ENCODE peak calls at places on chromosomes 6 and 20, in seven cellular contexts. One of them, this sample, is unnamed.

GRCh38 chr6:85396159-85396808 is 53.6 kb upstream of the NT5E start:
- DNase-seq in nephron progenitor cell: no peak
- DNase-seq in stimulated activated CD4-positive, alpha-beta T cell treated with anti-CD3 and anti-CD28 coated beads, Interleukin-4, amount 100 ng/mL, for 1 hour: no peak
- DNase-seq in NCI-H1105: no peak
- DNase-seq in HT-29: no peak
- DNase-seq in G401: no peak
- DNase-seq in germinal center: no peak
- DNase-seq in this sample: no peak

GRCh38 chr6:34489229-34489805 is 23.4 kb downstream of the PACSIN1 start:
- DNase-seq in nephron progenitor cell: no peak
- DNase-seq in stimulated activated CD4-positive, alpha-beta T cell treated with anti-CD3 and anti-CD28 coated beads, Interleukin-4, amount 100 ng/mL, for 1 hour: no peak
- DNase-seq in NCI-H1105: no peak
- DNase-seq in HT-29: no peak
- DNase-seq in G401: no peak
- DNase-seq in germinal center: no peak
- DNase-seq in this sample: no peak

GRCh38 chr20:16501236-16501635 is 72.0 kb downstream of the KIF16B start:
- DNase-seq in nephron progenitor cell: no peak
- DNase-seq in stimulated activated CD4-positive, alpha-beta T cell treated with anti-CD3 and anti-CD28 coated beads, Interleukin-4, amount 100 ng/mL, for 1 hour: no peak
- DNase-seq in NCI-H1105: no peak
- DNase-seq in HT-29: no peak
- DNase-seq in G401: no peak
- DNase-seq in germinal center: no peak
- DNase-seq in this sample: no peak

GRCh38 chr20:5364997-5365597 is 48.3 kb upstream of the PROKR2 start:
- DNase-seq in nephron progenitor cell: no peak
- DNase-seq in stimulated activated CD4-positive, alpha-beta T cell treated with anti-CD3 and anti-CD28 coated beads, Interleukin-4, amount 100 ng/mL, for 1 hour: no peak
- DNase-seq in NCI-H1105: no peak
- DNase-seq in HT-29: no peak
- DNase-seq in G401: no peak
- DNase-seq in germinal center: no peak
- DNase-seq in this sample: no peak

GRCh38 chr6:105179244-105180065 is at the start of gene POPDC3:
- DNase-seq in nephron progenitor cell: peak; percentile 69
- DNase-seq in stimulated activated CD4-positive, alpha-beta T cell treated with anti-CD3 and anti-CD28 coated beads, Interleukin-4, amount 100 ng/mL, for 1 hour: no peak
- DNase-seq in NCI-H1105: no peak
- DNase-seq in HT-29: no peak
- DNase-seq in G401: no peak
- DNase-seq in germinal center: peak; percentile 17
- DNase-seq in this sample: peak; percentile 28

GRCh38 chr20:36463212-36464061 is 77.9 kb upstream of the MYL9 start:
- DNase-seq in nephron progenitor cell: no peak
- DNase-seq in stimulated activated CD4-positive, alpha-beta T cell treated with anti-CD3 and anti-CD28 coated beads, Interleukin-4, amount 100 ng/mL, for 1 hour: no peak
- DNase-seq in NCI-H1105: no peak
- DNase-seq in HT-29: no peak
- DNase-seq in G401: peak; percentile 23
- DNase-seq in germinal center: no peak
- DNase-seq in this sample: no peak

GRCh38 chr20:32052090-32052791 is at the start of gene HCK:
- DNase-seq in nephron progenitor cell: peak; percentile 39
- DNase-seq in stimulated activated CD4-positive, alpha-beta T cell treated with anti-CD3 and anti-CD28 coated beads, Interleukin-4, amount 100 ng/mL, for 1 hour: peak; percentile 3
- DNase-seq in NCI-H1105: no peak
- DNase-seq in HT-29: no peak
- DNase-seq in G401: no peak
- DNase-seq in germinal center: no peak
- DNase-seq in this sample: no peak

GRCh38 chr20:44576297-44576696 is 6.1 kb upstream of the PKIG start:
- DNase-seq in nephron progenitor cell: no peak
- DNase-seq in stimulated activated CD4-positive, alpha-beta T cell treated with anti-CD3 and anti-CD28 coated beads, Interleukin-4, amount 100 ng/mL, for 1 hour: no peak
- DNase-seq in NCI-H1105: no peak
- DNase-seq in HT-29: peak; percentile 57
- DNase-seq in G401: no peak
- DNase-seq in germinal center: peak; percentile 54
- DNase-seq in this sample: no peak

GRCh38 chr6:41371992-41372525 is 36.7 kb downstream of the NCR2 start:
- DNase-seq in nephron progenitor cell: peak; percentile 76
- DNase-seq in stimulated activated CD4-positive, alpha-beta T cell treated with anti-CD3 and anti-CD28 coated beads, Interleukin-4, amount 100 ng/mL, for 1 hour: peak; percentile 41
- DNase-seq in NCI-H1105: no peak
- DNase-seq in HT-29: peak; percentile 5
- DNase-seq in G401: no peak
- DNase-seq in germinal center: no peak
- DNase-seq in this sample: no peak

GRCh38 chr20:32124916-32125454 is 15.5 kb downstream of the TM9SF4 start:
- DNase-seq in nephron progenitor cell: no peak
- DNase-seq in stimulated activated CD4-positive, alpha-beta T cell treated with anti-CD3 and anti-CD28 coated beads, Interleukin-4, amount 100 ng/mL, for 1 hour: no peak
- DNase-seq in NCI-H1105: no peak
- DNase-seq in HT-29: no peak
- DNase-seq in G401: no peak
- DNase-seq in germinal center: no peak
- DNase-seq in this sample: no peak

GRCh38 chr20:51680067-51680749 is 88.0 kb downstream of the ATP9A start:
- DNase-seq in nephron progenitor cell: no peak
- DNase-seq in stimulated activated CD4-positive, alpha-beta T cell treated with anti-CD3 and anti-CD28 coated beads, Interleukin-4, amount 100 ng/mL, for 1 hour: no peak
- DNase-seq in NCI-H1105: no peak
- DNase-seq in HT-29: no peak
- DNase-seq in G401: peak; percentile 69
- DNase-seq in germinal center: no peak
- DNase-seq in this sample: no peak

GRCh38 chr6:39530201-39530759 is 194.9 kb downstream of the KIF6 start:
- DNase-seq in nephron progenitor cell: no peak
- DNase-seq in stimulated activated CD4-positive, alpha-beta T cell treated with anti-CD3 and anti-CD28 coated beads, Interleukin-4, amount 100 ng/mL, for 1 hour: no peak
- DNase-seq in NCI-H1105: no peak
- DNase-seq in HT-29: no peak
- DNase-seq in G401: no peak
- DNase-seq in germinal center: peak; percentile 8
- DNase-seq in this sample: no peak

GRCh38 chr6:111730835-111731234 is 125.2 kb upstream of the TRAF3IP2 start:
- DNase-seq in nephron progenitor cell: no peak
- DNase-seq in stimulated activated CD4-positive, alpha-beta T cell treated with anti-CD3 and anti-CD28 coated beads, Interleukin-4, amount 100 ng/mL, for 1 hour: no peak
- DNase-seq in NCI-H1105: no peak
- DNase-seq in HT-29: no peak
- DNase-seq in G401: no peak
- DNase-seq in germinal center: no peak
- DNase-seq in this sample: peak; percentile 44

GRCh38 chr6:6891074-6891754 is 216.5 kb upstream of the RREB1 start:
- DNase-seq in nephron progenitor cell: no peak
- DNase-seq in stimulated activated CD4-positive, alpha-beta T cell treated with anti-CD3 and anti-CD28 coated beads, Interleukin-4, amount 100 ng/mL, for 1 hour: no peak
- DNase-seq in NCI-H1105: peak; percentile 72
- DNase-seq in HT-29: peak; percentile 38
- DNase-seq in G401: no peak
- DNase-seq in germinal center: no peak
- DNase-seq in this sample: no peak

GRCh38 chr20:5885866-5886265 is 64.5 kb downstream of the TRMT6 start:
- DNase-seq in nephron progenitor cell: no peak
- DNase-seq in stimulated activated CD4-positive, alpha-beta T cell treated with anti-CD3 and anti-CD28 coated beads, Interleukin-4, amount 100 ng/mL, for 1 hour: no peak
- DNase-seq in NCI-H1105: no peak
- DNase-seq in HT-29: no peak
- DNase-seq in G401: no peak
- DNase-seq in germinal center: no peak
- DNase-seq in this sample: no peak

GRCh38 chr6:145247677-145248419 is 487.5 kb downstream of the EPM2A start:
- DNase-seq in nephron progenitor cell: no peak
- DNase-seq in stimulated activated CD4-positive, alpha-beta T cell treated with anti-CD3 and anti-CD28 coated beads, Interleukin-4, amount 100 ng/mL, for 1 hour: no peak
- DNase-seq in NCI-H1105: no peak
- DNase-seq in HT-29: no peak
- DNase-seq in G401: no peak
- DNase-seq in germinal center: no peak
- DNase-seq in this sample: no peak

GRCh38 chr6:49553353-49553752 is 2.9 kb downstream of the C6orf141 start:
- DNase-seq in nephron progenitor cell: no peak
- DNase-seq in stimulated activated CD4-positive, alpha-beta T cell treated with anti-CD3 and anti-CD28 coated beads, Interleukin-4, amount 100 ng/mL, for 1 hour: no peak
- DNase-seq in NCI-H1105: no peak
- DNase-seq in HT-29: peak; percentile 41
- DNase-seq in G401: no peak
- DNase-seq in germinal center: no peak
- DNase-seq in this sample: no peak

GRCh38 chr20:44769481-44769863 is 23.8 kb downstream of the KCNK15 start:
- DNase-seq in nephron progenitor cell: no peak
- DNase-seq in stimulated activated CD4-positive, alpha-beta T cell treated with anti-CD3 and anti-CD28 coated beads, Interleukin-4, amount 100 ng/mL, for 1 hour: no peak
- DNase-seq in NCI-H1105: no peak
- DNase-seq in HT-29: no peak
- DNase-seq in G401: no peak
- DNase-seq in germinal center: no peak
- DNase-seq in this sample: no peak

GRCh38 chr20:36866681-36867485 is 9.1 kb upstream of the TLDC2 start:
- DNase-seq in nephron progenitor cell: no peak
- DNase-seq in stimulated activated CD4-positive, alpha-beta T cell treated with anti-CD3 and anti-CD28 coated beads, Interleukin-4, amount 100 ng/mL, for 1 hour: no peak
- DNase-seq in NCI-H1105: no peak
- DNase-seq in HT-29: no peak
- DNase-seq in G401: peak; percentile 18
- DNase-seq in germinal center: peak; percentile 33
- DNase-seq in this sample: no peak

GRCh38 chr6:5004373-5005037 is 668 bp upstream of the RPP40 start:
- DNase-seq in nephron progenitor cell: no peak
- DNase-seq in stimulated activated CD4-positive, alpha-beta T cell treated with anti-CD3 and anti-CD28 coated beads, Interleukin-4, amount 100 ng/mL, for 1 hour: no peak
- DNase-seq in NCI-H1105: no peak
- DNase-seq in HT-29: no peak
- DNase-seq in G401: no peak
- DNase-seq in germinal center: no peak
- DNase-seq in this sample: no peak

GRCh38 chr20:46002008-46002407 is 6.7 kb upstream of the MMP9 start:
- DNase-seq in nephron progenitor cell: no peak
- DNase-seq in stimulated activated CD4-positive, alpha-beta T cell treated with anti-CD3 and anti-CD28 coated beads, Interleukin-4, amount 100 ng/mL, for 1 hour: no peak
- DNase-seq in NCI-H1105: no peak
- DNase-seq in HT-29: no peak
- DNase-seq in G401: no peak
- DNase-seq in germinal center: no peak
- DNase-seq in this sample: no peak

GRCh38 chr6:7999201-7999600 is 65.0 kb downstream of the BLOC1S5 start:
- DNase-seq in nephron progenitor cell: no peak
- DNase-seq in stimulated activated CD4-positive, alpha-beta T cell treated with anti-CD3 and anti-CD28 coated beads, Interleukin-4, amount 100 ng/mL, for 1 hour: no peak
- DNase-seq in NCI-H1105: no peak
- DNase-seq in HT-29: no peak
- DNase-seq in G401: no peak
- DNase-seq in germinal center: no peak
- DNase-seq in this sample: no peak

GRCh38 chr6:143609501-143609900 is 68.3 kb upstream of the PHACTR2 start:
- DNase-seq in nephron progenitor cell: no peak
- DNase-seq in stimulated activated CD4-positive, alpha-beta T cell treated with anti-CD3 and anti-CD28 coated beads, Interleukin-4, amount 100 ng/mL, for 1 hour: no peak
- DNase-seq in NCI-H1105: no peak
- DNase-seq in HT-29: no peak
- DNase-seq in G401: no peak
- DNase-seq in germinal center: no peak
- DNase-seq in this sample: no peak

GRCh38 chr6:69138893-69139494 is 503.9 kb downstream of the ADGRB3 start:
- DNase-seq in nephron progenitor cell: no peak
- DNase-seq in stimulated activated CD4-positive, alpha-beta T cell treated with anti-CD3 and anti-CD28 coated beads, Interleukin-4, amount 100 ng/mL, for 1 hour: no peak
- DNase-seq in NCI-H1105: no peak
- DNase-seq in HT-29: no peak
- DNase-seq in G401: no peak
- DNase-seq in germinal center: no peak
- DNase-seq in this sample: no peak